ENCODE peak calls at places on chromosomes 11 and 22, in eight cellular contexts. D is omental fat pad, W is Calu3, X is GM12865, R is osteocyte, U is HCT116, O is OCI-LY7, N is right atrium auricular region. Q is an unnamed sample.

GRCh38 chr11:5698281-5698680 is 8.7 kb downstream of the TRIM22 start:
- DNase-seq in D (no peak), W (no peak), X (no peak), R (no peak), U (no peak), O (no peak), N (no peak), Q (no peak)

GRCh38 chr11:126476977-126477376 is 121.5 kb downstream of the ST3GAL4 start:
- DNase-seq in D (no peak), W (no peak), X (no peak), R (no peak), U (no peak), O (no peak), N (no peak), Q (no peak)

GRCh38 chr11:117803896-117804295 is 6.9 kb upstream of the DSCAML1 start:
- DNase-seq in D (no peak), W (no peak), X (no peak), R (no peak), U (no peak), O (no peak), N (no peak), Q (no peak)

GRCh38 chr11:103622296-103622695 is 414.1 kb upstream of the DDI1 start:
- DNase-seq in D (no peak), W (no peak), X (no peak), R (no peak), U (no peak), O (no peak), N (no peak), Q (no peak)

GRCh38 chr11:28963189-28963588 is 855.0 kb downstream of the METTL15 start:
- DNase-seq in D (no peak), W (no peak), X (no peak), R (no peak), U (no peak), O (no peak), N (no peak), Q (no peak)

GRCh38 chr11:120750647-120751419 is 239.3 kb downstream of the GRIK4 start:
- DNase-seq in D (no peak), W (no peak), X (peak), R (no peak), U (no peak), O (peak), N (no peak), Q (peak)

GRCh38 chr11:134207538-134208239 is 16.1 kb downstream of the NCAPD3 start:
- DNase-seq in D (no peak), W (peak), X (peak), R (no peak), U (no peak), O (peak), N (no peak), Q (no peak)

GRCh38 chr11:117045196-117045595 is 53.0 kb downstream of the SIK3 start:
- DNase-seq in D (no peak), W (no peak), X (no peak), R (no peak), U (no peak), O (no peak), N (no peak), Q (no peak)

GRCh38 chr22:49853981-49854791 is 542 bp downstream of the ZBED4 start:
- DNase-seq in D (no peak), W (peak), X (peak), R (no peak), U (no peak), O (peak), N (no peak), Q (peak)

GRCh38 chr11:39346043-39346442 is 2113.4 kb downstream of the LRRC4C start:
- DNase-seq in D (no peak), W (no peak), X (no peak), R (no peak), U (no peak), O (no peak), N (no peak), Q (no peak)

GRCh38 chr11:114115406-114116054 is 56.0 kb downstream of the ZBTB16 start:
- DNase-seq in D (no peak), W (no peak), X (no peak), R (no peak), U (no peak), O (no peak), N (no peak), Q (no peak)

GRCh38 chr11:61737131-61737530 is 15.3 kb upstream of the MYRF start:
- DNase-seq in D (no peak), W (no peak), X (peak), R (no peak), U (no peak), O (peak), N (no peak), Q (no peak)

GRCh38 chr22:20972933-20973577 is 6.0 kb downstream of the AIFM3 start:
- DNase-seq in D (no peak), W (no peak), X (no peak), R (no peak), U (no peak), O (no peak), N (no peak), Q (no peak)

DNA sequence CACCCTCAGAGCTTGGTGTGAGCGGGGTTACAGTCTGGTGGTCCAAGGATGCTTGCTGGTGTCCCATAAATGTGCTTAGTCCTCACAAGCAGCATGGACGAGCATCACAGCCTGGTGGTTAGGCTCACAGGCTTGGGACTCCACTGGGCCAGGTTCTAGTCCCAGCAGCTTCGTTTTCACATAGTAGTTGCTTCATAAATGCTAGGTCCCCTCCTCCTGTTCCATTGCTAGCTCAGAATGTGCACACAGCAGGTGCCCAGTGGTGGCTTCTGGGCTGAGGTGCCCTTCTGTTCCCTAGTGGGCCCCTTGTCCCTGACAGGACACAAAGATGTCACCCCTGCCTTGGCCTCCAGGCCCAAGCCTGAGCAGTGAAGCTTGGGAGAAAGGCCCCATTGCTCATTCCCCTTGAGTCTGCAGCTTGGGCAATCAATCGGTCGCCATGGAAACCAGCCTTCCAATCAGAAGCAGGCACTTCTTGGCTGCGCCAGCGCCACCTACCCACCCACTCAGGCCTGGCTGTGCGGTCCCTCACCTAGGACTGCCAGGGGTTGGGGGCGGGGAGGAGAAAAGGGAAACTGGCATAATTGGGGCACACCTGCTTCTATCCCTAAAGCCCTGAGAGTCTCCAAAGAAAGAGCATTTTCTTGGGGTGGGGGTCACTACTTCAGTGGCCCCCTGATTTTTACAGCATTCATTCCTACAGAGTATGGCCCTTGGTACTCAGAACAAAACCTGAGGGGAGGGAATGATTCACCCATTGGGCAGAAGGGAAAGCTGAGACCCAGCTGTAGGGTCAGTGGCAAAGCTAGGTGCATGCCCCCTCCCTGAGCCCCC is 48.1 kb downstream of the CYTH4 start:
- DNase-seq in D (no peak), W (peak), X (peak), R (no peak), U (peak), O (peak), N (no peak), Q (peak)
- TF ChIP-seq CTCF in D (no peak), W (peak), X (peak), R (no peak), U (peak), O (peak), N (no peak), Q (no peak)

GRCh38 chr11:17469998-17470397 is 6.6 kb downstream of the ABCC8 start:
- DNase-seq in D (no peak), W (no peak), X (no peak), R (no peak), U (no peak), O (no peak), N (no peak), Q (no peak)

GRCh38 chr11:17472467-17472866 is 4.2 kb downstream of the ABCC8 start:
- DNase-seq in D (no peak), W (no peak), X (no peak), R (no peak), U (no peak), O (no peak), N (no peak), Q (no peak)

GRCh38 chr11:17475666-17476316 is 854 bp downstream of the ABCC8 start:
- DNase-seq in D (no peak), W (no peak), X (no peak), R (no peak), U (no peak), O (no peak), N (no peak), Q (no peak)

GRCh38 chr11:17471501-17471900 is 5.1 kb downstream of the ABCC8 start:
- DNase-seq in D (no peak), W (no peak), X (peak), R (no peak), U (no peak), O (no peak), N (no peak), Q (no peak)

GRCh38 chr11:17473071-17473744 is 3.4 kb downstream of the ABCC8 start:
- DNase-seq in D (no peak), W (peak), X (no peak), R (no peak), U (peak), O (no peak), N (no peak), Q (no peak)
- TF ChIP-seq CTCF in D (no peak), W (peak), X (no peak), R (peak), U (peak), O (peak), N (no peak), Q (no peak)

GRCh38 chr22:27991586-27992293 is 72.7 kb upstream of the PITPNB start:
- DNase-seq in D (no peak), W (no peak), X (peak), R (no peak), U (no peak), O (peak), N (no peak), Q (no peak)

GRCh38 chr22:27990451-27990840 is 71.4 kb upstream of the PITPNB start:
- DNase-seq in D (no peak), W (no peak), X (no peak), R (peak), U (no peak), O (no peak), N (no peak), Q (no peak)

GRCh38 chr22:27989758-27990450 is 70.8 kb upstream of the PITPNB start:
- DNase-seq in D (no peak), W (no peak), X (no peak), R (peak), U (no peak), O (no peak), N (peak), Q (no peak)

GRCh38 chr22:27992294-27993165 is 73.5 kb upstream of the PITPNB start:
- DNase-seq in D (no peak), W (no peak), X (no peak), R (peak), U (no peak), O (no peak), N (no peak), Q (no peak)

GRCh38 chr22:27990879-27991278 is 71.8 kb upstream of the PITPNB start:
- DNase-seq in D (no peak), W (peak), X (peak), R (peak), U (peak), O (peak), N (peak), Q (peak)
- TF ChIP-seq CTCF in D (no peak), W (peak), X (peak), R (peak), U (peak), O (peak), N (no peak), Q (peak)

GRCh38 chr11:33083918-33084317 is 44.5 kb downstream of the TCP11L1 start:
- DNase-seq in D (no peak), W (no peak), X (no peak), R (no peak), U (no peak), O (no peak), N (no peak), Q (no peak)

GRCh38 chr11:33086017-33086416 is 46.6 kb downstream of the TCP11L1 start:
- DNase-seq in D (no peak), W (no peak), X (no peak), R (no peak), U (no peak), O (no peak), N (no peak), Q (no peak)

GRCh38 chr11:33094157-33094556 is 54.8 kb downstream of the TCP11L1 start:
- DNase-seq in D (no peak), W (no peak), X (no peak), R (no peak), U (no peak), O (no peak), N (no peak), Q (no peak)

GRCh38 chr11:33089776-33090175 is 50.4 kb downstream of the TCP11L1 start:
- DNase-seq in D (no peak), W (peak), X (peak), R (no peak), U (no peak), O (no peak), N (no peak), Q (no peak)
- TF ChIP-seq CTCF in D (no peak), W (no peak), X (no peak), R (no peak), U (no peak), O (no peak), N (no peak), Q (no peak)

Q was measured in GM10248.